ENCODE peak calls at places on chromosomes 13 and 19, in six cellular contexts. C is ACHN; A is HL-60; P is left colon; X is activated CD4-positive, alpha-beta T cell treated with anti-CD3 and anti-CD28 coated beads, Interleukin-2, amount 50 U/mL, for 24 hours; B is right cardiac atrium. D is an unnamed sample.

GRCh38 chr13:23776698-23777570 is 112.3 kb downstream of the MIPEP start:
- DNase-seq in C (no peak), A (no peak), P (no peak), X (no peak), B (no peak), D (no peak)

GRCh38 chr13:20567881-20568528 is 1.0 kb downstream of the IFT88 start:
- DNase-seq in C (peak; percentile 9), A (no peak), P (no peak), X (no peak), B (no peak), D (no peak)

GRCh38 chr19:55345818-55346724 is 6.4 kb downstream of the KMT5C start:
- DNase-seq in C (no peak), A (no peak), P (peak; percentile 66), X (no peak), B (peak; percentile 79), D (no peak)

GRCh38 chr19:5050905-5051304 is 82.0 kb downstream of the KDM4B start:
- DNase-seq in C (no peak), A (no peak), P (no peak), X (no peak), B (peak; percentile 59), D (no peak)

GRCh38 chr13:69374036-69374435 is 733.6 kb upstream of the ATXN8OS start:
- DNase-seq in C (no peak), A (no peak), P (no peak), X (no peak), B (no peak), D (no peak)

GRCh38 chr13:98665638-98665995 is 86.9 kb downstream of the SLC15A1 start:
- DNase-seq in C (no peak), A (no peak), P (no peak), X (no peak), B (no peak), D (no peak)

GRCh38 chr19:35975608-35976214 is 19.3 kb upstream of the SDHAF1 start:
- DNase-seq in C (peak; percentile 43), A (no peak), P (no peak), X (no peak), B (no peak), D (no peak)

GRCh38 chr19:15640294-15640903 is at the start of gene CYP4F3:
- DNase-seq in C (no peak), A (peak; percentile 82), P (peak; percentile 97), X (no peak), B (peak; percentile 86), D (no peak)

GRCh38 chr13:59459972-59460371 is 703.8 kb downstream of the DIAPH3 start:
- DNase-seq in C (no peak), A (no peak), P (no peak), X (no peak), B (no peak), D (no peak)

GRCh38 chr13:49499889-49500660 is 4.3 kb downstream of the PHF11 start:
- DNase-seq in C (no peak), A (no peak), P (no peak), X (peak; percentile 4), B (no peak), D (no peak)

GRCh38 chr13:71378992-71379905 is 487.8 kb downstream of the DACH1 start:
- DNase-seq in C (peak; percentile 12), A (no peak), P (no peak), X (no peak), B (no peak), D (peak; percentile 26)

D was measured in HS-5.